ENCODE peak calls at places on chromosomes 2 and 18, in six cellular contexts. Z is keratinocyte, T is fibroblast of lung, Y is GM12878, M is astrocyte, O is HCT116. H is an unnamed sample. For H3K36me3, the result is how much of the 10 kb centered on the place peaks cover.

GRCh38 chr2:225272173-225272572 is 127.3 kb upstream of the NYAP2 start:
- DNase-seq in Z (no peak), T (no peak), Y (no peak), M (no peak), O (no peak), H (peak)

GRCh38 chr2:45993476-45993991 is 303.7 kb upstream of the EPAS1 start:
- DNase-seq in Z (peak), T (peak), Y (peak), M (peak), O (peak), H (peak)

GRCh38 chr2:46378616-46379015 is 81.4 kb downstream of the EPAS1 start:
- DNase-seq in Z (no peak), T (no peak), Y (no peak), M (no peak), O (no peak), H (no peak)

GRCh38 chr2:95008311-95008710 is 17.2 kb upstream of the MAL start:
- DNase-seq in Z (no peak), T (no peak), Y (no peak), M (no peak), O (no peak), H (no peak)

GRCh38 chr2:8676191-8676914 is 5.5 kb upstream of the ID2 start:
- DNase-seq in Z (no peak), T (peak), Y (no peak), M (peak), O (no peak), H (no peak)

GRCh38 chr2:75548036-75548573 is 12.6 kb downstream of the EVA1A start:
- DNase-seq in Z (no peak), T (peak), Y (no peak), M (no peak), O (no peak), H (no peak)

GRCh38 chr2:235106874-235107639 is 155.2 kb downstream of the SH3BP4 start:
- DNase-seq in Z (no peak), T (peak), Y (no peak), M (peak), O (peak), H (peak)

GRCh38 chr2:223306371-223306770 is 254.4 kb downstream of the KCNE4 start:
- DNase-seq in Z (no peak), T (peak), Y (no peak), M (no peak), O (peak), H (no peak)

GRCh38 chr2:190698895-190699294 is 50.0 kb downstream of the NAB1 start:
- DNase-seq in Z (no peak), T (no peak), Y (no peak), M (no peak), O (no peak), H (no peak)

GRCh38 chr18:49167084-49167483 is 216.3 kb upstream of the SMAD7 start:
- DNase-seq in Z (no peak), T (no peak), Y (no peak), M (no peak), O (no peak), H (no peak)

GRCh38 chr2:2057125-2057721 is 273.9 kb downstream of the MYT1L start:
- DNase-seq in Z (no peak), T (no peak), Y (no peak), M (peak), O (peak), H (no peak)

GRCh38 chr2:163859951-163860350 is 124.1 kb upstream of the FIGN start:
- DNase-seq in Z (no peak), T (peak), Y (no peak), M (no peak), O (no peak), H (no peak)

GRCh38 chr2:36731941-36732700 is 35.6 kb downstream of the VIT start:
- DNase-seq in Z (no peak), T (peak), Y (no peak), M (peak), O (no peak), H (no peak)
- H2AFZ ChIP-seq in Z (no peak), T (no peak), Y (no peak), M (no peak), O (no peak), H (no peak)

GRCh38 chr2:25589676-25590205 is 83.6 kb downstream of the DTNB start:
- DNase-seq in Z (no peak), T (no peak), Y (no peak), M (no peak), O (no peak), H (no peak)

GRCh38 chr2:25588576-25588975 is 84.8 kb downstream of the DTNB start:
- DNase-seq in Z (no peak), T (no peak), Y (no peak), M (no peak), O (no peak), H (no peak)

GRCh38 chr2:25585189-25585588 is 88.2 kb downstream of the DTNB start:
- DNase-seq in Z (no peak), T (no peak), Y (no peak), M (no peak), O (no peak), H (no peak)

GRCh38 chr2:25586726-25587144 is 86.6 kb downstream of the DTNB start:
- DNase-seq in Z (no peak), T (no peak), Y (peak), M (peak), O (no peak), H (no peak)

DNA sequence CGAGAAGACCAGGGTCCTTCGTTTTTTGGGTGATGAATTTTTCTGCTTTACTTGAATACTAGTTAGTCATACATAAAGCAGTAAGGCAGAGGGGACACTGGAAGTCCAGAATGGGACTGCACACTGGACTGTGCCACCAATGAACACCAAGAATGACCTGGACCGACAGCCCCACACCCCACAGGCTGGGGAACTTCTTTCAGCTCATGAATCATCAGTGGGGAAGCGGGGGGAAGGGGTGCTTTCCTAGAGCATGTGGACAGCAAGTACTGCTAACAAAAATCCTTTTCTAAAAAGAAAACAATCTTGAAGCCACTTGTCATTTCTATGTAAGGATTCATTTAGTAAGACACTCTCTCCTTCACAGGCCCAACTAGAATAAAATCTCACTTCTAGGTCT is 86.0 kb downstream of the DTNB start:
- DNase-seq in Z (no peak), T (peak), Y (no peak), M (peak), O (no peak), H (peak)
- H3K9ac ChIP-seq in Z (no peak), T (no peak), Y (no peak), M (no peak), O (no peak), H (no peak)

DNA sequence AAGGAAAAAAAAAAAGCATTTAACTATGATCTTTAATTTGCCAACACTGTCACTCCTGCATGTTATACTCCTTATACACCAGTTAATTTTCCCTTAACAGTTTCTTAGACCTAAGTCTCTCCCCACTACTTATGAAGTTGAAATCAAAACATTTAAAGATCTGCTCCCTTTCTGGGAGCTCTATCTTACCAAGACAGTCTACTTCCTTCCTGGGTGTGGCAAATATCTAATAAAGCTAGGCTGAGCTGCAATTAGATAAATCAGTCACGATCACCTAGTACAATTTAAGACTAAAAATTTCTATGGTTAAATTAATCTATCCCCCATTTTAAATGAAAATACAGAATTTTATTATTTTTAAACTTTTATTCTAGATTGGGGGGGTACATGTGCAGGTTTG is 33.4 kb downstream of the PUM2 start:
- DNase-seq in Z (no peak), T (no peak), Y (no peak), M (no peak), O (no peak), H (no peak)
- H3K36me3 ChIP-seq in Z (under half), T (under half), Y (under half), M (under half), O (under half), H (under half)

GRCh38 chr2:67880291-67880761 is 182.5 kb downstream of the C1D start:
- DNase-seq in Z (peak), T (no peak), Y (no peak), M (peak), O (no peak), H (peak)
- H2AFZ ChIP-seq in Z (peak), T (no peak), Y (no peak), M (peak), O (no peak), H (peak)

GRCh38 chr2:118321436-118322100 is 233.3 kb downstream of the INSIG2 start:
- DNase-seq in Z (no peak), T (no peak), Y (no peak), M (no peak), O (no peak), H (no peak)
- H3K9ac ChIP-seq in Z (no peak), T (no peak), Y (no peak), M (no peak), O (no peak), H (no peak)

H was measured in mammary epithelial cell.